ENCODE peak calls at places on chromosomes 6 and 20, in five cellular contexts. W is IMR-90, L is gastrocnemius medialis, T is neural crest cell, Y is fibroblast of lung. C is an unnamed sample.

GRCh38 chr20:19783966-19784401 is 25.9 kb downstream of the RIN2 start:
- DNase-seq in L (no peak), Y (peak; percentile 88), W (peak; percentile 82), T (no peak), C (no peak)

GRCh38 chr6:47041741-47042140 is 391 bp downstream of the ADGRF1 start:
- DNase-seq in Y (peak; percentile 22), T (no peak), L (no peak), W (no peak), C (no peak)

GRCh38 chr20:59032713-59033059 is 551 bp upstream of the ATP5F1E start:
- DNase-seq in W (peak; percentile 27), Y (peak; percentile 33), T (no peak), L (no peak), C (no peak)

GRCh38 chr6:150567360-150567759 is 32.3 kb upstream of the PLEKHG1 start:
- DNase-seq in T (no peak), Y (no peak), W (no peak), L (no peak), C (no peak)

GRCh38 chr6:41733349-41733706 is 2.1 kb downstream of the TFEB start:
- DNase-seq in W (no peak), T (no peak), L (no peak), Y (no peak), C (no peak)

GRCh38 chr6:158793432-158793831 is 25.7 kb downstream of the EZR start:
- DNase-seq in T (no peak), Y (peak; percentile 61), W (peak; percentile 65), L (no peak), C (no peak)

GRCh38 chr6:89035252-89036106 is 45.1 kb upstream of the PNRC1 start:
- DNase-seq in Y (peak; percentile 96), L (peak; percentile 98), W (peak; percentile 95), T (no peak), C (no peak)

GRCh38 chr6:170176621-170177382 is 114.1 kb downstream of the DLL1 start:
- DNase-seq in T (no peak), L (no peak), Y (no peak), W (no peak), C (peak; percentile 21)

GRCh38 chr20:49729780-49730179 is 16.1 kb upstream of the B4GALT5 start:
- DNase-seq in W (peak; percentile 69), Y (peak; percentile 82), T (no peak), L (no peak), C (no peak)

GRCh38 chr6:811806-812205 is 118.9 kb upstream of the EXOC2 start:
- DNase-seq in T (no peak), Y (no peak), L (no peak), W (no peak), C (no peak)

GRCh38 chr20:57701651-57702050 is 8.2 kb downstream of the PMEPA1 start:
- DNase-seq in Y (no peak), W (no peak), L (no peak), T (no peak), C (no peak)

GRCh38 chr6:121896363-121896762 is 460.9 kb downstream of the GJA1 start:
- DNase-seq in T (no peak), L (no peak), W (no peak), Y (peak; percentile 67), C (no peak)

GRCh38 chr6:110334425-110335158 is 23.6 kb downstream of the METTL24 start:
- DNase-seq in T (no peak), W (no peak), Y (peak; percentile 49), L (no peak), C (no peak)

GRCh38 chr6:100267721-100268123 is 197.0 kb downstream of the SIM1 start:
- DNase-seq in L (no peak), W (peak; percentile 28), T (no peak), Y (peak; percentile 93), C (no peak)

GRCh38 chr6:135117413-135117968 is 62.9 kb upstream of the HBS1L start:
- DNase-seq in W (no peak), T (no peak), Y (no peak), L (no peak), C (no peak)

GRCh38 chr6:62371840-62372239 is 85.8 kb upstream of the KHDRBS2 start:
- DNase-seq in W (no peak), T (no peak), Y (no peak), L (no peak), C (no peak)

GRCh38 chr20:62708591-62709536 is at the start of gene NTSR1:
- DNase-seq in T (no peak), W (no peak), L (no peak), Y (peak; percentile 9), C (no peak)

GRCh38 chr6:85468326-85468725 is 18.4 kb downstream of the NT5E start:
- DNase-seq in W (peak; percentile 57), Y (no peak), T (no peak), L (no peak), C (no peak)

GRCh38 chr6:132425176-132425575 is 23.9 kb upstream of the MOXD1 start:
- DNase-seq in L (no peak), T (no peak), Y (no peak), W (no peak), C (no peak)

GRCh38 chr6:81485395-81485794 is 267.1 kb downstream of the TENT5A start:
- DNase-seq in W (no peak), T (no peak), L (no peak), Y (no peak), C (no peak)

GRCh38 chr6:131471331-131471730 is 101.7 kb upstream of the ARG1 start:
- DNase-seq in Y (no peak), L (no peak), W (no peak), T (no peak), C (no peak)

GRCh38 chr6:160167547-160168391 is 46.2 kb downstream of the SLC22A1 start:
- DNase-seq in L (no peak), Y (no peak), T (no peak), W (no peak), C (no peak)

GRCh38 chr6:166415306-166415705 is 32.6 kb upstream of the MPC1 start:
- DNase-seq in W (no peak), Y (no peak), L (no peak), T (no peak), C (no peak)

GRCh38 chr6:159594750-159595117 is 98.3 kb downstream of the SOD2 start:
- DNase-seq in W (peak; percentile 82), T (no peak), Y (peak; percentile 86), L (no peak), C (no peak)

GRCh38 chr6:169527306-169527705 is 174.5 kb downstream of the WDR27 start:
- DNase-seq in W (peak; percentile 61), Y (peak; percentile 46), L (no peak), T (no peak), C (no peak)

GRCh38 chr6:52020961-52021570 is 66.3 kb downstream of the PKHD1 start:
- DNase-seq in W (peak; percentile 34), L (no peak), T (no peak), Y (peak; percentile 3), C (no peak)

GRCh38 chr6:110195639-110196038 is 15.4 kb downstream of the CDC40 start:
- DNase-seq in L (no peak), W (no peak), T (no peak), Y (no peak), C (no peak)

GRCh38 chr6:104771258-104771832 is 88.4 kb downstream of the HACE1 start:
- DNase-seq in T (no peak), L (no peak), W (peak; percentile 44), Y (peak; percentile 11), C (no peak)

GRCh38 chr20:60361761-60362410 is 403.7 kb downstream of the CDH26 start:
- DNase-seq in L (no peak), W (no peak), Y (no peak), T (no peak), C (no peak)

GRCh38 chr20:7897965-7898364 is 42.3 kb downstream of the HAO1 start:
- DNase-seq in L (no peak), W (no peak), Y (no peak), T (no peak), C (no peak)

GRCh38 chr6:117911660-117912059 is 4.6 kb downstream of the SLC35F1 start:
- DNase-seq in W (no peak), T (no peak), L (no peak), Y (no peak), C (no peak)

GRCh38 chr6:156662025-156662445 is 115.1 kb upstream of the ARID1B start:
- DNase-seq in T (peak; percentile 85), L (no peak), Y (no peak), W (no peak), C (no peak)

GRCh38 chr20:50799176-50799889 is 4.5 kb downstream of the BCAS4 start:
- DNase-seq in T (no peak), Y (no peak), W (no peak), L (no peak), C (no peak)

GRCh38 chr6:147136057-147136456 is 68.2 kb upstream of the STXBP5 start:
- DNase-seq in T (no peak), L (no peak), Y (no peak), W (no peak), C (no peak)

GRCh38 chr20:64116016-64116415 is 8.7 kb upstream of the NPBWR2 start:
- DNase-seq in T (no peak), L (no peak), Y (no peak), W (no peak), C (no peak)

GRCh38 chr6:1832844-1833787 is 223.4 kb downstream of the FOXC1 start:
- DNase-seq in Y (peak; percentile 60), T (no peak), W (peak; percentile 12), L (no peak), C (no peak)

GRCh38 chr6:48641544-48641943 is 530.5 kb upstream of the PTCHD4 start:
- DNase-seq in Y (peak; percentile 92), L (no peak), W (peak; percentile 80), T (no peak), C (no peak)

GRCh38 chr6:53605543-53606235 is 59.9 kb downstream of the KLHL31 start:
- DNase-seq in L (no peak), T (no peak), Y (no peak), W (no peak), C (no peak)

GRCh38 chr6:30802731-30803130 is 58.4 kb upstream of the IER3 start:
- DNase-seq in Y (no peak), L (no peak), T (no peak), W (no peak), C (no peak)
- TF ChIP-seq CTCF in Y (no peak), L (no peak), T (no peak), W (no peak), C (no peak)

GRCh38 chr6:79408598-79408997 is 128.6 kb downstream of the LCA5 start:
- DNase-seq in T (no peak), W (no peak), L (no peak), Y (no peak), C (no peak)

GRCh38 chr6:79403525-79403924 is 133.7 kb downstream of the LCA5 start:
- DNase-seq in L (no peak), T (no peak), W (no peak), Y (no peak), C (no peak)

GRCh38 chr6:79404677-79405076 is 132.6 kb downstream of the LCA5 start:
- DNase-seq in L (no peak), W (no peak), Y (no peak), T (no peak), C (no peak)

GRCh38 chr6:79399499-79399898 is 137.7 kb downstream of the LCA5 start:
- DNase-seq in W (no peak), L (no peak), T (no peak), Y (no peak), C (no peak)

GRCh38 chr6:79404261-79404660 is 133.0 kb downstream of the LCA5 start:
- DNase-seq in Y (no peak), T (no peak), L (no peak), W (no peak), C (no peak)
- TF ChIP-seq CTCF in Y (no peak), T (peak; percentile 33), L (no peak), W (no peak), C (no peak)

GRCh38 chr20:24149881-24150307 is 161.3 kb upstream of the GGTLC1 start:
- DNase-seq in T (peak; percentile 56), Y (no peak), W (no peak), L (no peak), C (no peak)
- TF ChIP-seq CTCF in T (peak; percentile 66), Y (peak; percentile 16), W (peak; percentile 31), L (no peak), C (peak; percentile 23)

GRCh38 chr20:17568972-17569471 is 853 bp upstream of the DSTN start:
- DNase-seq in Y (peak; percentile 99), T (peak; percentile 23), W (peak; percentile 99), L (peak; percentile 81), C (no peak)
- TF ChIP-seq CTCF in Y (no peak), T (peak; percentile 1), W (no peak), L (no peak), C (no peak)

C was measured in natural killer cell.